ENCODE peak calls at places on chromosomes 13 and 19, in four cellular contexts. E, O, S and G are unnamed samples.

GRCh38 chr19:41696402-41697197 is 8.5 kb upstream of the CEACAM7 start:
- DNase-seq in O (no peak), S (peak), E (no peak), G (peak)

GRCh38 chr13:42497798-42498197 is 76.2 kb upstream of the TNFSF11 start:
- DNase-seq in E (no peak), S (no peak), O (no peak), G (no peak)

GRCh38 chr13:63636231-63636993 is 2220.8 kb upstream of the PCDH20 start:
- DNase-seq in S (no peak), O (no peak), E (no peak), G (no peak)

GRCh38 chr13:53445682-53446081 is 417.1 kb downstream of the OLFM4 start:
- DNase-seq in O (no peak), E (no peak), S (no peak), G (no peak)

GRCh38 chr19:46216612-46217011 is 12.9 kb upstream of the IGFL1 start:
- DNase-seq in S (no peak), O (no peak), E (no peak), G (no peak)

GRCh38 chr19:57334191-57334590 is 13.9 kb downstream of the ZNF543 start:
- DNase-seq in O (peak), S (no peak), E (no peak), G (no peak)

GRCh38 chr19:8109890-8110662 is 39.3 kb downstream of the FBN3 start:
- DNase-seq in O (no peak), S (no peak), E (no peak), G (no peak)

GRCh38 chr19:4115050-4115817 is 8.7 kb downstream of the MAP2K2 start:
- DNase-seq in O (no peak), S (no peak), E (no peak), G (no peak)

GRCh38 chr19:8185343-8186068 is 23.7 kb upstream of the CERS4 start:
- DNase-seq in S (no peak), E (no peak), O (no peak), G (no peak)

GRCh38 chr13:51929699-51930098 is 67.9 kb downstream of the CCDC70 start:
- DNase-seq in O (no peak), S (no peak), E (no peak), G (no peak)

GRCh38 chr13:46085737-46086136 is 19.1 kb downstream of the CPB2 start:
- DNase-seq in S (no peak), O (no peak), E (no peak), G (no peak)

GRCh38 chr13:59829690-59830089 is 334.0 kb downstream of the DIAPH3 start:
- DNase-seq in O (no peak), E (no peak), S (no peak), G (no peak)

GRCh38 chr13:32852568-32852967 is 163.7 kb upstream of the KL start:
- DNase-seq in S (no peak), O (peak), E (no peak), G (no peak)

GRCh38 chr19:5484398-5485285 is 29.4 kb downstream of the ZNRF4 start:
- DNase-seq in E (no peak), S (no peak), O (no peak), G (no peak)

GRCh38 chr13:34070544-34071303 is 252.8 kb downstream of the RFC3 start:
- DNase-seq in E (no peak), O (no peak), S (no peak), G (peak)

GRCh38 chr19:34430738-34431625 is 2.8 kb downstream of the UBA2 start:
- DNase-seq in S (peak), E (no peak), O (peak), G (peak)

GRCh38 chr19:1045247-1045603 is 5.3 kb downstream of the ABCA7 start:
- DNase-seq in O (no peak), S (no peak), E (no peak), G (no peak)

GRCh38 chr19:47036233-47036651 is 12.2 kb downstream of the TMEM160 start:
- DNase-seq in O (peak), S (no peak), E (peak), G (no peak)

GRCh38 chr13:111388851-111389500 is 68.5 kb downstream of the TEX29 start:
- DNase-seq in E (no peak), S (no peak), O (no peak), G (no peak)

GRCh38 chr13:38667526-38668094 is 19.3 kb upstream of the FREM2 start:
- DNase-seq in E (no peak), S (no peak), O (no peak), G (no peak)

GRCh38 chr13:104181526-104182231 is 1115.5 kb upstream of the SLC10A2 start:
- DNase-seq in O (no peak), S (no peak), E (no peak), G (no peak)

GRCh38 chr13:59236979-59237378 is 926.7 kb downstream of the DIAPH3 start:
- DNase-seq in O (no peak), S (no peak), E (no peak), G (no peak)

GRCh38 chr19:18634612-18635290 is 2.1 kb upstream of the KLHL26 start:
- DNase-seq in S (no peak), O (peak), E (peak), G (no peak)